ENCODE peak calls at places on chromosomes 13 and 19, in six cellular contexts. G is NCI-H510A; Z is aorta; F is frontal cortex; X is effector memory CD8-positive, alpha-beta T cell; J is T1000. V is an unnamed sample.

GRCh38 chr19:35861640-35862160 is 5.0 kb downstream of the KIRREL2 start:
- DNase-seq in G (no peak), Z (no peak), F (no peak), X (no peak), J (no peak), V (no peak)

GRCh38 chr13:35940734-35941133 is 190.4 kb downstream of the DCLK1 start:
- DNase-seq in G (no peak), Z (no peak), F (no peak), X (no peak), J (no peak), V (no peak)

GRCh38 chr13:75938811-75939525 is 302.8 kb downstream of the LMO7 start:
- DNase-seq in G (no peak), Z (no peak), F (no peak), X (no peak), J (no peak), V (no peak)

GRCh38 chr13:26872444-26873173 is 112.0 kb upstream of the GPR12 start:
- DNase-seq in G (no peak), Z (peak; percentile 53), F (peak; percentile 32), X (peak; percentile 30), J (no peak), V (peak; percentile 54)

GRCh38 chr13:110521296-110521680 is 40.2 kb downstream of the RAB20 start:
- DNase-seq in G (no peak), Z (no peak), F (no peak), X (no peak), J (no peak), V (no peak)

GRCh38 chr19:11418518-11419506 is at the start of gene RGL3:
- DNase-seq in G (peak; percentile 92), Z (peak; percentile 78), F (no peak), X (no peak), J (no peak), V (peak; percentile 58)

GRCh38 chr13:75432811-75433244 is 49.1 kb downstream of the TBC1D4 start:
- DNase-seq in G (no peak), Z (no peak), F (no peak), X (no peak), J (no peak), V (no peak)

GRCh38 chr19:33472696-33473624 is 48.6 kb downstream of the PEPD start:
- DNase-seq in G (no peak), Z (no peak), F (no peak), X (no peak), J (peak; percentile 88), V (no peak)

GRCh38 chr19:17538684-17539287 is 16.7 kb upstream of the COLGALT1 start:
- DNase-seq in G (no peak), Z (no peak), F (no peak), X (no peak), J (no peak), V (no peak)

GRCh38 chr19:31154021-31154420 is 195.2 kb downstream of the TSHZ3 start:
- DNase-seq in G (no peak), Z (no peak), F (no peak), X (no peak), J (no peak), V (no peak)